ENCODE peak calls at places on chromosomes 5 and 9, in seven cellular contexts. One of them, this sample, is unnamed.
A peak's percentile ranks its signal among the peaks of the same experiment; 100 is the strongest.

GRCh38 chr5:21681906-21682305 is 1171.2 kb downstream of the CDH12 start:
- DNase-seq in neural crest cell: no peak
- DNase-seq in cardiac fibroblast: no peak
- DNase-seq in astrocyte of the spinal cord: no peak
- DNase-seq in tibial artery: no peak
- DNase-seq in type B pancreatic cell: no peak
- DNase-seq in foreskin fibroblast: no peak
- DNase-seq in this sample: no peak

GRCh38 chr9:105693435-105694275 is 686 bp upstream of the TMEM38B start:
- DNase-seq in neural crest cell: no peak
- DNase-seq in cardiac fibroblast: no peak
- DNase-seq in astrocyte of the spinal cord: no peak
- DNase-seq in tibial artery: no peak
- DNase-seq in type B pancreatic cell: no peak
- DNase-seq in foreskin fibroblast: no peak
- DNase-seq in this sample: no peak

GRCh38 chr9:35669331-35670145 is 4.2 kb upstream of the CA9 start:
- DNase-seq in neural crest cell: no peak
- DNase-seq in cardiac fibroblast: no peak
- DNase-seq in astrocyte of the spinal cord: peak; percentile 73
- DNase-seq in tibial artery: no peak
- DNase-seq in type B pancreatic cell: no peak
- DNase-seq in foreskin fibroblast: no peak
- DNase-seq in this sample: no peak

GRCh38 chr5:67693956-67694564 is 497.5 kb upstream of the CD180 start:
- DNase-seq in neural crest cell: no peak
- DNase-seq in cardiac fibroblast: peak; percentile 72
- DNase-seq in astrocyte of the spinal cord: peak; percentile 14
- DNase-seq in tibial artery: peak; percentile 96
- DNase-seq in type B pancreatic cell: no peak
- DNase-seq in foreskin fibroblast: peak; percentile 87
- DNase-seq in this sample: no peak

GRCh38 chr9:121837113-121838010 is 185.9 kb downstream of the DAB2IP start:
- DNase-seq in neural crest cell: no peak
- DNase-seq in cardiac fibroblast: peak; percentile 30
- DNase-seq in astrocyte of the spinal cord: peak; percentile 31
- DNase-seq in tibial artery: no peak
- DNase-seq in type B pancreatic cell: no peak
- DNase-seq in foreskin fibroblast: no peak
- DNase-seq in this sample: no peak

GRCh38 chr9:127961166-127961490 is 19.7 kb downstream of the EEIG1 start:
- DNase-seq in neural crest cell: no peak
- DNase-seq in cardiac fibroblast: no peak
- DNase-seq in astrocyte of the spinal cord: no peak
- DNase-seq in tibial artery: no peak
- DNase-seq in type B pancreatic cell: no peak
- DNase-seq in foreskin fibroblast: no peak
- DNase-seq in this sample: no peak

GRCh38 chr9:126499005-126499910 is 114.5 kb upstream of the LMX1B start:
- DNase-seq in neural crest cell: peak; percentile 54
- DNase-seq in cardiac fibroblast: peak; percentile 44
- DNase-seq in astrocyte of the spinal cord: peak; percentile 55
- DNase-seq in tibial artery: no peak
- DNase-seq in type B pancreatic cell: no peak
- DNase-seq in foreskin fibroblast: peak; percentile 28
- DNase-seq in this sample: no peak

GRCh38 chr9:86795861-86796497 is 151.3 kb downstream of the GAS1 start:
- DNase-seq in neural crest cell: no peak
- DNase-seq in cardiac fibroblast: peak; percentile 98
- DNase-seq in astrocyte of the spinal cord: peak; percentile 66
- DNase-seq in tibial artery: peak; percentile 75
- DNase-seq in type B pancreatic cell: no peak
- DNase-seq in foreskin fibroblast: peak; percentile 86
- DNase-seq in this sample: no peak

GRCh38 chr5:7756453-7756852 is 94.5 kb downstream of the CFAP90 start:
- DNase-seq in neural crest cell: no peak
- DNase-seq in cardiac fibroblast: no peak
- DNase-seq in astrocyte of the spinal cord: no peak
- DNase-seq in tibial artery: peak; percentile 69
- DNase-seq in type B pancreatic cell: no peak
- DNase-seq in foreskin fibroblast: no peak
- DNase-seq in this sample: no peak

GRCh38 chr9:37602817-37603216 is 10.4 kb upstream of the TOMM5 start:
- DNase-seq in neural crest cell: no peak
- DNase-seq in cardiac fibroblast: no peak
- DNase-seq in astrocyte of the spinal cord: no peak
- DNase-seq in tibial artery: no peak
- DNase-seq in type B pancreatic cell: no peak
- DNase-seq in foreskin fibroblast: no peak
- DNase-seq in this sample: no peak

GRCh38 chr5:34038430-34038829 is 4.6 kb downstream of the C1QTNF3 start:
- DNase-seq in neural crest cell: no peak
- DNase-seq in cardiac fibroblast: no peak
- DNase-seq in astrocyte of the spinal cord: no peak
- DNase-seq in tibial artery: no peak
- DNase-seq in type B pancreatic cell: no peak
- DNase-seq in foreskin fibroblast: no peak
- DNase-seq in this sample: no peak

GRCh38 chr5:109862301-109862700 is 172.6 kb downstream of the MAN2A1 start:
- DNase-seq in neural crest cell: no peak
- DNase-seq in cardiac fibroblast: no peak
- DNase-seq in astrocyte of the spinal cord: no peak
- DNase-seq in tibial artery: no peak
- DNase-seq in type B pancreatic cell: no peak
- DNase-seq in foreskin fibroblast: no peak
- DNase-seq in this sample: no peak

GRCh38 chr9:135695642-135696041 is 3.6 kb downstream of the SOHLH1 start:
- DNase-seq in neural crest cell: no peak
- DNase-seq in cardiac fibroblast: no peak
- DNase-seq in astrocyte of the spinal cord: no peak
- DNase-seq in tibial artery: no peak
- DNase-seq in type B pancreatic cell: no peak
- DNase-seq in foreskin fibroblast: no peak
- DNase-seq in this sample: no peak

GRCh38 chr9:91025856-91026255 is 224.2 kb downstream of the SYK start:
- DNase-seq in neural crest cell: no peak
- DNase-seq in cardiac fibroblast: no peak
- DNase-seq in astrocyte of the spinal cord: no peak
- DNase-seq in tibial artery: no peak
- DNase-seq in type B pancreatic cell: no peak
- DNase-seq in foreskin fibroblast: no peak
- DNase-seq in this sample: no peak

GRCh38 chr5:157772077-157772613 is 28.6 kb downstream of the LSM11 start:
- DNase-seq in neural crest cell: no peak
- DNase-seq in cardiac fibroblast: no peak
- DNase-seq in astrocyte of the spinal cord: no peak
- DNase-seq in tibial artery: no peak
- DNase-seq in type B pancreatic cell: no peak
- DNase-seq in foreskin fibroblast: no peak
- DNase-seq in this sample: no peak

DNA sequence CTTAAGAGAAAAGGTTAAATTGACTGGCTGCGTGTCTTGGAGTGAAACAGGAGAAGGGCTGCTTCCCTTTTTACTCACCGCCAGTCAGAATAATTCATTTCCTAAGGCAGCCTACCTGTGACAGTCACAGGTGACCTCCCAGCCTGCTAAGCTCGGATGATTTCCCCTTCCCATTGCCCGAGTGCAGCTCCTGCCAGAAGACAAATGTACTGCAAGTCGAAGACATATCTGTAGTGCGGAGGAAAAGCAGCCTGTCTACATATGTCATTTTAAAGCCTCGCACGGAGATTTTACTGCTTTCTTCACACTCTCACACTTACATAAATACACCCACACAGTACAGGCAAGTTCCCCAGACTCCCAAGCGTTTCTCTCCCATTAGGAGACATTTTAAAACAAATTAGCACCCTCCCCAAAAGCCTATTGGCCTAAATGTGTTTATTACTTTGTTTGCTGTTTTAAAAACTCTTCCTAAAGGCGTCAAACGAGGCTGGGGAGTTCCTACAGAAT is 665.7 kb upstream of the ZNF608 start:
- DNase-seq in neural crest cell: no peak
- DNase-seq in cardiac fibroblast: peak; percentile 40
- DNase-seq in astrocyte of the spinal cord: peak; percentile 44
- DNase-seq in tibial artery: no peak
- DNase-seq in type B pancreatic cell: no peak
- DNase-seq in foreskin fibroblast: peak; percentile 19
- DNase-seq in this sample: no peak
- TF ChIP-seq CTCF in neural crest cell: peak; percentile 24
- TF ChIP-seq CTCF in cardiac fibroblast: peak; percentile 12
- TF ChIP-seq CTCF in astrocyte of the spinal cord: no peak
- TF ChIP-seq CTCF in tibial artery: no peak
- TF ChIP-seq CTCF in type B pancreatic cell: no peak
- TF ChIP-seq CTCF in foreskin fibroblast: no peak
- TF ChIP-seq CTCF in this sample: no peak

DNA sequence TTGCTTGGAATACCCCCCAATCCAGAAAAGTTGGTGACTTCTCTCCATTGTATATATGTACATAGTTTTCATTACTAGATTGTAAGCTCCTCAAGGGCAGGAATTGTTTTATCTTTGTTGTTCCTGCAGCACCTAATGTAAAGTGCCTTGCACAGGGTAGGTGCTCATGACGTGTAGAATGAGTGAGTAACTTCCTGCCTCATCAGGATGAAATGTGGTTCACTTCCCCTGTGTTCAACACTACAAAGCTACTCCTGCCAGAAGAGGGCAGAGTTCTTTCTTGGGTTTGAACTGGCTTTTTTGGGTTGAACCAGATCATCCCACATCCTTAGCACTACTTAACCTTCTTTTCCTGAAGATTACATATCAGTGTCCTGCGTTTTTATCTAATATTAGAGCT is 23.9 kb downstream of the GTF3C4 start:
- DNase-seq in neural crest cell: no peak
- DNase-seq in cardiac fibroblast: peak; percentile 11
- DNase-seq in astrocyte of the spinal cord: no peak
- DNase-seq in tibial artery: no peak
- DNase-seq in type B pancreatic cell: no peak
- DNase-seq in foreskin fibroblast: peak; percentile 21
- DNase-seq in this sample: no peak
- TF ChIP-seq CTCF in neural crest cell: no peak
- TF ChIP-seq CTCF in cardiac fibroblast: peak; percentile 31
- TF ChIP-seq CTCF in astrocyte of the spinal cord: no peak
- TF ChIP-seq CTCF in tibial artery: no peak
- TF ChIP-seq CTCF in type B pancreatic cell: peak; percentile 32
- TF ChIP-seq CTCF in foreskin fibroblast: no peak
- TF ChIP-seq CTCF in this sample: no peak

DNA sequence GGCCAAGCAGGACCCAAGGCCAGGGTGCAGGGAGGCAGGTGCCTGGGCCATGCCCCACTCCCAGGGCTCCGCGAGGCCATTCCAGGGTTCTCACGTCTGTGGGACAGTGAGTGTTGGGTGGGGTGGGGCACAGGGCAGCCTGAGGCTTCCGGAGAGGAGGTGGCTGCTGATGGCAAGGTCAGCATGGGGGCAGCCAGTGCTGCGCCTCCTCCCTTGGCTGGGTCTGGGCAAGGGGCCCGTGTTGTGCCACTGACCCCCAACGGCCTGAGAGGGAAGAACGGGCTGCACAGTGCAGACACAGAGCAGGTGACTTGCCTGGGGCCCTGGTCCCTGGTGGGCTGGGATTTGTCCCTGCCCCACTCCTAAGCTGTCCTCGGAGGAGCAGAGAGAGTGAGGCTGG is 82.1 kb downstream of the RXRA start:
- DNase-seq in neural crest cell: no peak
- DNase-seq in cardiac fibroblast: no peak
- DNase-seq in astrocyte of the spinal cord: no peak
- DNase-seq in tibial artery: no peak
- DNase-seq in type B pancreatic cell: no peak
- DNase-seq in foreskin fibroblast: no peak
- DNase-seq in this sample: no peak
- TF ChIP-seq CTCF in neural crest cell: no peak
- TF ChIP-seq CTCF in cardiac fibroblast: no peak
- TF ChIP-seq CTCF in astrocyte of the spinal cord: no peak
- TF ChIP-seq CTCF in tibial artery: no peak
- TF ChIP-seq CTCF in type B pancreatic cell: no peak
- TF ChIP-seq CTCF in foreskin fibroblast: no peak
- TF ChIP-seq CTCF in this sample: no peak

GRCh38 chr5:4295663-4296339 is 700.2 kb downstream of the IRX1 start:
- DNase-seq in neural crest cell: peak; percentile 62
- DNase-seq in cardiac fibroblast: no peak
- DNase-seq in astrocyte of the spinal cord: no peak
- DNase-seq in tibial artery: no peak
- DNase-seq in type B pancreatic cell: no peak
- DNase-seq in foreskin fibroblast: no peak
- DNase-seq in this sample: no peak
- TF ChIP-seq CTCF in neural crest cell: peak; percentile 88
- TF ChIP-seq CTCF in cardiac fibroblast: peak; percentile 29
- TF ChIP-seq CTCF in astrocyte of the spinal cord: no peak
- TF ChIP-seq CTCF in tibial artery: peak; percentile 24
- TF ChIP-seq CTCF in type B pancreatic cell: peak; percentile 94
- TF ChIP-seq CTCF in foreskin fibroblast: no peak
- TF ChIP-seq CTCF in this sample: no peak

GRCh38 chr5:132011561-132012384 is at the start of gene ACSL6:
- DNase-seq in neural crest cell: peak; percentile 23
- DNase-seq in cardiac fibroblast: no peak
- DNase-seq in astrocyte of the spinal cord: no peak
- DNase-seq in tibial artery: peak; percentile 60
- DNase-seq in type B pancreatic cell: peak; percentile 70
- DNase-seq in foreskin fibroblast: no peak
- DNase-seq in this sample: no peak
- TF ChIP-seq CTCF in neural crest cell: no peak
- TF ChIP-seq CTCF in cardiac fibroblast: no peak
- TF ChIP-seq CTCF in astrocyte of the spinal cord: no peak
- TF ChIP-seq CTCF in tibial artery: no peak
- TF ChIP-seq CTCF in type B pancreatic cell: no peak
- TF ChIP-seq CTCF in foreskin fibroblast: no peak
- TF ChIP-seq CTCF in this sample: no peak

DNA sequence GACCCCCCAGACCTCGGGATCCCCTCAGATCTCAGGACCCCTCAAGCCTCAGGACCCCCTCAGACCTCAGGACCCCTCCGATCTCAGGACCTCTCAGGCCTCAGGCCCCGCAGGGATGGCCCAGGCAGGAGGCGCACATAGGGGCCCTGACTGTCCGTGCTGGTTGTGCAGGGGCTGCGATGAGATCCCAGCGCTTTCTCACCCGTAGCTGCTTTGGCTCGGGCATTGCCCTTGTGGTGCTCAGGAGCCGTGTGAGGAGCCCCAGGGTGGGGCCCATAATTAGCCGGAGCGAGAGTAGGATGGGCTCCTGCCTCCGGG is 680 bp upstream of the LPCAT1 start:
- DNase-seq in neural crest cell: no peak
- DNase-seq in cardiac fibroblast: no peak
- DNase-seq in astrocyte of the spinal cord: no peak
- DNase-seq in tibial artery: peak; percentile 66
- DNase-seq in type B pancreatic cell: no peak
- DNase-seq in foreskin fibroblast: no peak
- DNase-seq in this sample: no peak
- TF ChIP-seq CTCF in neural crest cell: no peak
- TF ChIP-seq CTCF in cardiac fibroblast: no peak
- TF ChIP-seq CTCF in astrocyte of the spinal cord: no peak
- TF ChIP-seq CTCF in tibial artery: no peak
- TF ChIP-seq CTCF in type B pancreatic cell: no peak
- TF ChIP-seq CTCF in foreskin fibroblast: no peak
- TF ChIP-seq CTCF in this sample: no peak

This sample was measured in omental fat pad.